ENCODE peak calls at places on chromosomes 11 and 22, in eight cellular contexts. One of them, this sample, is unnamed.
A peak's percentile ranks its signal among the peaks of the same experiment; 100 is the strongest.

GRCh38 chr11:10350341-10350740 is 45.5 kb downstream of the ADM start:
- DNase-seq in MM.1S: no peak
- DNase-seq in tibial artery: no peak
- DNase-seq in aorta: no peak
- DNase-seq in body of pancreas: no peak
- DNase-seq in breast epithelium: no peak
- DNase-seq in tibial nerve: no peak
- DNase-seq in CD8-positive, alpha-beta memory T cell: no peak
- DNase-seq in this sample: no peak

GRCh38 chr22:36431977-36432376 is 44.2 kb upstream of the MYH9 start:
- DNase-seq in MM.1S: no peak
- DNase-seq in tibial artery: no peak
- DNase-seq in aorta: no peak
- DNase-seq in body of pancreas: no peak
- DNase-seq in breast epithelium: no peak
- DNase-seq in tibial nerve: no peak
- DNase-seq in CD8-positive, alpha-beta memory T cell: no peak
- DNase-seq in this sample: no peak

GRCh38 chr11:76660533-76661305 is 9.8 kb downstream of the LRRC32 start:
- DNase-seq in MM.1S: no peak
- DNase-seq in tibial artery: peak; percentile 17
- DNase-seq in aorta: no peak
- DNase-seq in body of pancreas: peak; percentile 6
- DNase-seq in breast epithelium: peak; percentile 60
- DNase-seq in tibial nerve: no peak
- DNase-seq in CD8-positive, alpha-beta memory T cell: no peak
- DNase-seq in this sample: no peak

GRCh38 chr11:64186205-64187165 is 514 bp downstream of the STIP1 start:
- DNase-seq in MM.1S: peak; percentile 27
- DNase-seq in tibial artery: no peak
- DNase-seq in aorta: no peak
- DNase-seq in body of pancreas: peak; percentile 30
- DNase-seq in breast epithelium: no peak
- DNase-seq in tibial nerve: no peak
- DNase-seq in CD8-positive, alpha-beta memory T cell: peak; percentile 45
- DNase-seq in this sample: peak; percentile 28

GRCh38 chr11:60944504-60945294 is 7.3 kb downstream of the SLC15A3 start:
- DNase-seq in MM.1S: peak; percentile 8
- DNase-seq in tibial artery: no peak
- DNase-seq in aorta: peak; percentile 33
- DNase-seq in body of pancreas: no peak
- DNase-seq in breast epithelium: no peak
- DNase-seq in tibial nerve: no peak
- DNase-seq in CD8-positive, alpha-beta memory T cell: no peak
- DNase-seq in this sample: no peak

GRCh38 chr22:38554281-38554680 is 15.7 kb downstream of the DMC1 start:
- DNase-seq in MM.1S: no peak
- DNase-seq in tibial artery: no peak
- DNase-seq in aorta: no peak
- DNase-seq in body of pancreas: no peak
- DNase-seq in breast epithelium: no peak
- DNase-seq in tibial nerve: no peak
- DNase-seq in CD8-positive, alpha-beta memory T cell: no peak
- DNase-seq in this sample: no peak

GRCh38 chr22:30830907-30831306 is 136.2 kb downstream of the OSBP2 start:
- DNase-seq in MM.1S: no peak
- DNase-seq in tibial artery: no peak
- DNase-seq in aorta: no peak
- DNase-seq in body of pancreas: peak; percentile 31
- DNase-seq in breast epithelium: no peak
- DNase-seq in tibial nerve: no peak
- DNase-seq in CD8-positive, alpha-beta memory T cell: no peak
- DNase-seq in this sample: no peak

GRCh38 chr11:35323076-35323868 is 96.1 kb downstream of the SLC1A2 start:
- DNase-seq in MM.1S: no peak
- DNase-seq in tibial artery: no peak
- DNase-seq in aorta: no peak
- DNase-seq in body of pancreas: no peak
- DNase-seq in breast epithelium: no peak
- DNase-seq in tibial nerve: no peak
- DNase-seq in CD8-positive, alpha-beta memory T cell: no peak
- DNase-seq in this sample: no peak

GRCh38 chr11:25317221-25317620 is 820.4 kb downstream of the LUZP2 start:
- DNase-seq in MM.1S: no peak
- DNase-seq in tibial artery: no peak
- DNase-seq in aorta: no peak
- DNase-seq in body of pancreas: no peak
- DNase-seq in breast epithelium: no peak
- DNase-seq in tibial nerve: no peak
- DNase-seq in CD8-positive, alpha-beta memory T cell: no peak
- DNase-seq in this sample: no peak

GRCh38 chr11:115145316-115145715 is 358.9 kb downstream of the CADM1 start:
- DNase-seq in MM.1S: no peak
- DNase-seq in tibial artery: no peak
- DNase-seq in aorta: no peak
- DNase-seq in body of pancreas: no peak
- DNase-seq in breast epithelium: no peak
- DNase-seq in tibial nerve: no peak
- DNase-seq in CD8-positive, alpha-beta memory T cell: no peak
- DNase-seq in this sample: no peak

GRCh38 chr11:19344661-19345518 is 104.1 kb upstream of the E2F8 start:
- DNase-seq in MM.1S: peak; percentile 77
- DNase-seq in tibial artery: peak; percentile 60
- DNase-seq in aorta: peak; percentile 56
- DNase-seq in body of pancreas: peak; percentile 49
- DNase-seq in breast epithelium: peak; percentile 56
- DNase-seq in tibial nerve: no peak
- DNase-seq in CD8-positive, alpha-beta memory T cell: no peak
- DNase-seq in this sample: peak; percentile 69

GRCh38 chr11:13962562-13963168 is at the start of gene SPON1:
- DNase-seq in MM.1S: no peak
- DNase-seq in tibial artery: no peak
- DNase-seq in aorta: peak; percentile 62
- DNase-seq in body of pancreas: peak; percentile 33
- DNase-seq in breast epithelium: no peak
- DNase-seq in tibial nerve: no peak
- DNase-seq in CD8-positive, alpha-beta memory T cell: peak; percentile 34
- DNase-seq in this sample: peak; percentile 59

GRCh38 chr11:32198053-32198452 is 107.2 kb downstream of the RCN1 start:
- DNase-seq in MM.1S: no peak
- DNase-seq in tibial artery: no peak
- DNase-seq in aorta: no peak
- DNase-seq in body of pancreas: no peak
- DNase-seq in breast epithelium: no peak
- DNase-seq in tibial nerve: no peak
- DNase-seq in CD8-positive, alpha-beta memory T cell: no peak
- DNase-seq in this sample: peak; percentile 12

GRCh38 chr11:117882539-117882938 is 6.1 kb upstream of the FXYD6 start:
- DNase-seq in MM.1S: no peak
- DNase-seq in tibial artery: no peak
- DNase-seq in aorta: no peak
- DNase-seq in body of pancreas: no peak
- DNase-seq in breast epithelium: no peak
- DNase-seq in tibial nerve: no peak
- DNase-seq in CD8-positive, alpha-beta memory T cell: no peak
- DNase-seq in this sample: peak; percentile 72

DNA sequence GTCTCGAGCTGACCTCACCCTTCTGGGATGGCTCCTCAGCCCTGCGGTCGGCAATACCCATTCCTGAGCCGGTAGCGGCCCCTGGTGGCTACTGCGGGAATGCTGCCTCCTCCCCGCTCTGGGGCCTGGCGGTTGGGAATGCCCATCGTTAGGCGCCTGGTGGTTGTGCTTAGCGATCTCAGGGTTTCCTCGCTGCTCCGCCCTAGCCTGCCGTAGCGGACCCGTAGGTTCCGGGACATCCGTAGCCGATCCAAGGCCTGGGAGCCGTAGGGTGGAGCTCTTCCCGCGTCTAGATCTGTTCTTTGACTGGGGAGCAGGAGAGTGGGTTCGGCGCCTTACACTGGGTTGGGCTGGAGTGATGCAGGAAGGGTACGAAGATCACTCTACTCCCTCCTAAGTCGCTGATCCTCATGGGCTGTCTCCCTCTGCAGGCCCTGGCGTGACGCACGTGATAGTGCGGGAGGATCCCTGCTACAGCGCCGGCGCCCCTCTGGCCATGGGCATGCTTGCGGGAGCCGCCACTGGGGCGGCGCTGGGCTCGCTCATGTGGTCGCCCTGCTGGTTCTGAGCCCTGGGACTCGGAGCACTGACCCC is 14.8 kb downstream of the PLEKHB1 start:
- DNase-seq in MM.1S: peak; percentile 80
- DNase-seq in tibial artery: peak; percentile 90
- DNase-seq in aorta: peak; percentile 94
- DNase-seq in body of pancreas: peak; percentile 86
- DNase-seq in breast epithelium: peak; percentile 89
- DNase-seq in tibial nerve: peak; percentile 86
- DNase-seq in CD8-positive, alpha-beta memory T cell: peak; percentile 78
- DNase-seq in this sample: peak; percentile 92
- H3K27ac ChIP-seq in MM.1S: no peak overlapping the region
- H3K27ac ChIP-seq in tibial artery: peak overlapping the region; percentile 6
- H3K27ac ChIP-seq in aorta: no peak overlapping the region
- H3K27ac ChIP-seq in body of pancreas: no peak overlapping the region
- H3K27ac ChIP-seq in breast epithelium: no peak overlapping the region
- H3K27ac ChIP-seq in tibial nerve: no peak overlapping the region
- H3K27ac ChIP-seq in CD8-positive, alpha-beta memory T cell: no peak overlapping the region
- H3K27ac ChIP-seq in this sample: no peak overlapping the region

GRCh38 chr11:65898656-65899355 is 1.4 kb downstream of the FOSL1 start:
- DNase-seq in MM.1S: no peak
- DNase-seq in tibial artery: no peak
- DNase-seq in aorta: no peak
- DNase-seq in body of pancreas: no peak
- DNase-seq in breast epithelium: no peak
- DNase-seq in tibial nerve: no peak
- DNase-seq in CD8-positive, alpha-beta memory T cell: no peak
- DNase-seq in this sample: no peak
- H3K27ac ChIP-seq in MM.1S: no peak overlapping the region
- H3K27ac ChIP-seq in tibial artery: peak overlapping the region; percentile 76
- H3K27ac ChIP-seq in aorta: no peak overlapping the region
- H3K27ac ChIP-seq in body of pancreas: no peak overlapping the region
- H3K27ac ChIP-seq in breast epithelium: peak overlapping the region; percentile 3
- H3K27ac ChIP-seq in tibial nerve: no peak overlapping the region
- H3K27ac ChIP-seq in CD8-positive, alpha-beta memory T cell: peak overlapping the region; percentile 62
- H3K27ac ChIP-seq in this sample: no peak overlapping the region

GRCh38 chr11:62443390-62444201 is 24.8 kb downstream of the SCGB1A1 start:
- DNase-seq in MM.1S: no peak
- DNase-seq in tibial artery: peak; percentile 76
- DNase-seq in aorta: peak; percentile 78
- DNase-seq in body of pancreas: no peak
- DNase-seq in breast epithelium: no peak
- DNase-seq in tibial nerve: peak; percentile 35
- DNase-seq in CD8-positive, alpha-beta memory T cell: no peak
- DNase-seq in this sample: peak; percentile 54

GRCh38 chr11:62435741-62436485 is 17.1 kb downstream of the SCGB1A1 start:
- DNase-seq in MM.1S: peak; percentile 62
- DNase-seq in tibial artery: no peak
- DNase-seq in aorta: no peak
- DNase-seq in body of pancreas: no peak
- DNase-seq in breast epithelium: no peak
- DNase-seq in tibial nerve: no peak
- DNase-seq in CD8-positive, alpha-beta memory T cell: no peak
- DNase-seq in this sample: no peak

GRCh38 chr11:62437616-62438015 is 18.8 kb downstream of the SCGB1A1 start:
- DNase-seq in MM.1S: no peak
- DNase-seq in tibial artery: no peak
- DNase-seq in aorta: no peak
- DNase-seq in body of pancreas: no peak
- DNase-seq in breast epithelium: no peak
- DNase-seq in tibial nerve: no peak
- DNase-seq in CD8-positive, alpha-beta memory T cell: no peak
- DNase-seq in this sample: no peak

GRCh38 chr11:62438641-62439040 is 19.8 kb downstream of the SCGB1A1 start:
- DNase-seq in MM.1S: no peak
- DNase-seq in tibial artery: no peak
- DNase-seq in aorta: no peak
- DNase-seq in body of pancreas: no peak
- DNase-seq in breast epithelium: no peak
- DNase-seq in tibial nerve: no peak
- DNase-seq in CD8-positive, alpha-beta memory T cell: no peak
- DNase-seq in this sample: no peak

GRCh38 chr11:62439785-62440602 is 21.2 kb downstream of the SCGB1A1 start:
- DNase-seq in MM.1S: no peak
- DNase-seq in tibial artery: peak; percentile 72
- DNase-seq in aorta: peak; percentile 78
- DNase-seq in body of pancreas: no peak
- DNase-seq in breast epithelium: no peak
- DNase-seq in tibial nerve: no peak
- DNase-seq in CD8-positive, alpha-beta memory T cell: no peak
- DNase-seq in this sample: no peak
- H3K27ac ChIP-seq in MM.1S: no peak overlapping the region
- H3K27ac ChIP-seq in tibial artery: peak overlapping the region; percentile 76
- H3K27ac ChIP-seq in aorta: peak overlapping the region; percentile 20
- H3K27ac ChIP-seq in body of pancreas: no peak overlapping the region
- H3K27ac ChIP-seq in breast epithelium: peak overlapping the region; percentile 95
- H3K27ac ChIP-seq in tibial nerve: peak overlapping the region; percentile 88
- H3K27ac ChIP-seq in CD8-positive, alpha-beta memory T cell: no peak overlapping the region
- H3K27ac ChIP-seq in this sample: no peak overlapping the region

DNA sequence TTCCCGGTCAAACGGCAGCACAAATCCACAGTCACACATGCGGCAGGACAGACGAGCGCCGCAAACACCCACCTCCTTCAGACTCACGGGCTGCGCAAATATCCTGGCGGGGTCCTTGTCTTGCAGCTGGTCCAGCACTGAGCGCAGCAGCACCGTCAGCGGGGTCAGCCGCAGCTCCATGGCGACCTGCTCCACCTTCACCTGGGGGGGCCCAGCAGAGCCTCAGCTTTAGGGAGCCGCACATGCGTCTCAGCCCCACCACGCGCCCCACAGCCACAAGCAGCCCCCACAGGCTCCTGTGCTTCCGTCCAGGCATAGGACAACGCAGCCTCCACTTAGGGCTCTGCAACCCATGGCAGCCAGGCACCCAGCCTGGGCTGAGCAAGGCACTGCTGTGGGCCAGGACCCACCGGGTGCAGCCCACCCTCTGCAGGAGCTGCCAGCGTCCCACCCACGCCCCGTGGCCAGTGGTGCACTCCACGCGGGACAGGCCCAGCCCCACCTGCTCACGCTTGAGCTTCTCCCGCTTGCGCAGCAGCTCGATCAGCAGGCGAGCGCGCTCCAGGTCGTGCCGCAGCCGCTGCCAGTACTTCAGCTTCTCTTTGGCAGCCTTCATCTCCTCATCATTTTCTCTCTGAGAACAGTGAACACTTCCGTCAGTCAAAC is 29.1 kb downstream of the BRD1 start:
- DNase-seq in MM.1S: no peak
- DNase-seq in tibial artery: no peak
- DNase-seq in aorta: no peak
- DNase-seq in body of pancreas: no peak
- DNase-seq in breast epithelium: no peak
- DNase-seq in tibial nerve: no peak
- DNase-seq in CD8-positive, alpha-beta memory T cell: no peak
- DNase-seq in this sample: no peak
- H3K27ac ChIP-seq in MM.1S: no peak overlapping the region
- H3K27ac ChIP-seq in tibial artery: no peak overlapping the region
- H3K27ac ChIP-seq in aorta: no peak overlapping the region
- H3K27ac ChIP-seq in body of pancreas: no peak overlapping the region
- H3K27ac ChIP-seq in breast epithelium: no peak overlapping the region
- H3K27ac ChIP-seq in tibial nerve: no peak overlapping the region
- H3K27ac ChIP-seq in CD8-positive, alpha-beta memory T cell: no peak overlapping the region
- H3K27ac ChIP-seq in this sample: no peak overlapping the region

This sample was measured in cardiac muscle cell.